ENCODE peak calls at places on chromosomes 5 and 9, in six cellular contexts. Z is pancreas; F is SK-N-SH; L is stimulated activated CD4-positive, alpha-beta T cell treated with anti-CD3 and anti-CD28 coated beads, Interleukin-4, amount 100 ng/mL, for 24 hours; X is GM13976; E is activated CD4-positive, alpha-beta T cell treated with anti-CD3 and anti-CD28 coated beads for 1 hour. U is an unnamed sample.

GRCh38 chr9:134536101-134536900 is 105.3 kb upstream of the COL5A1 start:
- DNase-seq in E (no peak), L (no peak), F (no peak), Z (no peak), X (no peak), U (no peak)

GRCh38 chr5:138391859-138392386 is 39.4 kb downstream of the KDM3B start:
- DNase-seq in E (no peak), Z (no peak), X (no peak), L (no peak), F (no peak), U (no peak)

GRCh38 chr9:127598839-127599549 is 13.1 kb upstream of the STXBP1 start:
- DNase-seq in L (no peak), Z (no peak), E (no peak), X (no peak), F (no peak), U (no peak)

GRCh38 chr5:10387690-10388089 is 34.2 kb downstream of the MARCHF6 start:
- DNase-seq in X (no peak), F (no peak), E (no peak), L (no peak), Z (no peak), U (no peak)

GRCh38 chr9:109769250-109769649 is 10.7 kb upstream of the PALM2AKAP2 start:
- DNase-seq in L (no peak), F (no peak), Z (no peak), E (no peak), X (no peak), U (no peak)

GRCh38 chr5:172550096-172550765 is 90.8 kb upstream of the NEURL1B start:
- DNase-seq in F (peak), L (no peak), E (no peak), Z (no peak), X (no peak), U (no peak)

GRCh38 chr9:18826248-18826647 is 206.8 kb downstream of the SAXO1 start:
- DNase-seq in F (no peak), E (no peak), X (no peak), Z (no peak), L (no peak), U (no peak)

GRCh38 chr5:145062280-145062679 is 772.9 kb downstream of the PRELID2 start:
- DNase-seq in L (no peak), X (no peak), F (no peak), E (no peak), Z (no peak), U (no peak)

GRCh38 chr9:27447036-27447700 is 76.9 kb upstream of the IFNK start:
- DNase-seq in F (no peak), E (no peak), Z (no peak), X (no peak), L (no peak), U (no peak)

GRCh38 chr5:139147743-139148079 is 50.5 kb downstream of the SIL1 start:
- DNase-seq in F (peak), Z (peak), X (no peak), L (no peak), E (no peak), U (no peak)

U was measured in activated B cell treated with CpG ODN at 0.5 μM for 24 hours.